ENCODE peak calls at places on chromosomes 5 and 9, in ten cellular contexts. Y, E, I, X, H, F, Q, W, T and J are unnamed samples.

GRCh38 chr5:142630927-142631539 is 54.9 kb downstream of the FGF1 start:
- DNase-seq in Q (no peak), X (no peak), F (no peak), E (no peak), W (no peak), T (no peak), H (no peak), I (no peak), Y (no peak), J (no peak)

GRCh38 chr5:10580531-10581423 is 16.9 kb downstream of the ANKRD33B start:
- DNase-seq in E (no peak), H (no peak), W (no peak), F (no peak), Y (no peak), T (peak; percentile 77), X (no peak), I (no peak), Q (no peak), J (no peak)

GRCh38 chr9:85960688-85961093 is 19.7 kb downstream of the NAA35 start:
- DNase-seq in Y (peak; percentile 23), H (no peak), I (no peak), X (no peak), T (no peak), F (no peak), W (no peak), Q (no peak), E (peak; percentile 43), J (no peak)

GRCh38 chr5:354581-355378 is 33.3 kb downstream of the AHRR start:
- DNase-seq in T (no peak), F (no peak), W (no peak), I (no peak), E (no peak), Y (peak; percentile 1), H (no peak), Q (no peak), X (no peak), J (no peak)

GRCh38 chr9:136014928-136015633 is 53.9 kb upstream of the UBAC1 start:
- DNase-seq in Y (no peak), E (no peak), I (no peak), F (no peak), T (no peak), X (no peak), W (no peak), H (no peak), Q (no peak), J (no peak)

GRCh38 chr9:116269250-116269649 is 115.7 kb downstream of the PAPPA start:
- DNase-seq in F (no peak), I (no peak), H (no peak), E (peak; percentile 63), X (no peak), Q (no peak), Y (no peak), T (no peak), W (no peak), J (no peak)

GRCh38 chr5:67494186-67494842 is 297.7 kb upstream of the CD180 start:
- DNase-seq in Q (no peak), W (no peak), X (no peak), H (no peak), Y (no peak), I (no peak), F (no peak), T (no peak), E (no peak), J (no peak)

GRCh38 chr9:69601698-69602097 is 70.5 kb downstream of the APBA1 start:
- DNase-seq in Q (no peak), X (no peak), W (no peak), E (no peak), H (no peak), F (no peak), T (no peak), I (no peak), Y (no peak), J (no peak)

GRCh38 chr5:56175465-56175864 is 57.7 kb downstream of the ANKRD55 start:
- DNase-seq in F (no peak), H (no peak), I (no peak), W (no peak), X (no peak), Y (peak; percentile 46), Q (no peak), T (no peak), E (peak; percentile 86), J (no peak)

GRCh38 chr5:153157156-153157555 is 333.3 kb upstream of the GRIA1 start:
- DNase-seq in F (no peak), Q (no peak), T (no peak), I (no peak), H (no peak), X (no peak), W (no peak), Y (no peak), E (peak; percentile 35), J (no peak)

GRCh38 chr9:117074782-117075510 is 339.9 kb downstream of the ASTN2 start:
- DNase-seq in F (no peak), X (no peak), Q (no peak), E (no peak), Y (no peak), I (no peak), H (no peak), T (no peak), W (no peak), J (no peak)

GRCh38 chr5:11069041-11069440 is 308.0 kb upstream of the DAP start:
- DNase-seq in W (no peak), I (no peak), T (no peak), Q (no peak), X (no peak), E (no peak), Y (no peak), F (no peak), H (no peak), J (no peak)

GRCh38 chr9:9142001-9142400 is 1342.4 kb upstream of the DMAC1 start:
- DNase-seq in E (no peak), Y (no peak), W (no peak), T (no peak), X (no peak), F (no peak), H (no peak), Q (no peak), I (no peak), J (no peak)

GRCh38 chr9:113895526-113895925 is 19.4 kb downstream of the ZNF618 start:
- DNase-seq in Y (no peak), T (no peak), I (no peak), Q (no peak), F (no peak), H (no peak), X (no peak), W (no peak), E (peak; percentile 42), J (no peak)

GRCh38 chr5:170644501-170644900 is 139.0 kb upstream of the GABRP start:
- DNase-seq in F (no peak), Q (no peak), Y (no peak), I (no peak), X (no peak), W (no peak), T (peak; percentile 68), H (no peak), E (no peak), J (no peak)

GRCh38 chr5:170643591-170643990 is 139.8 kb downstream of the KCNIP1 start:
- DNase-seq in T (peak; percentile 74), H (no peak), W (no peak), Q (no peak), Y (no peak), I (no peak), X (no peak), F (no peak), E (no peak), J (no peak)

GRCh38 chr5:170650850-170651249 is 132.7 kb upstream of the GABRP start:
- DNase-seq in X (no peak), W (no peak), Y (no peak), H (no peak), F (no peak), T (no peak), E (no peak), I (no peak), Q (no peak), J (no peak)

GRCh38 chr5:170651902-170652301 is 131.6 kb upstream of the GABRP start:
- DNase-seq in X (peak; percentile 9), Q (no peak), Y (no peak), F (no peak), H (no peak), W (no peak), I (no peak), T (peak; percentile 42), E (no peak), J (no peak)

GRCh38 chr5:170648546-170648945 is 135.0 kb upstream of the GABRP start:
- DNase-seq in X (no peak), I (no peak), T (peak; percentile 8), W (no peak), Y (no peak), H (no peak), F (no peak), E (peak; percentile 61), Q (no peak), J (no peak)
- TF ChIP-seq CTCF in X (no peak), I (no peak), T (no peak), W (no peak), Y (no peak), H (no peak), F (no peak), E (no peak), Q (no peak), J (no peak)

GRCh38 chr9:109859447-109859846 is 79.4 kb downstream of the PALM2AKAP2 start:
- DNase-seq in Q (no peak), Y (no peak), I (no peak), H (no peak), T (no peak), F (no peak), E (peak; percentile 16), W (no peak), X (no peak), J (no peak)
- TF ChIP-seq CTCF in Q (peak; percentile 44), Y (peak; percentile 19), I (no peak), H (peak; percentile 47), T (no peak), F (no peak), E (peak; percentile 53), W (peak; percentile 65), X (peak; percentile 30), J (peak; percentile 25)

GRCh38 chr5:123119334-123119986 is 30.4 kb downstream of the PRDM6 start:
- DNase-seq in H (no peak), I (no peak), Q (no peak), F (no peak), X (peak; percentile 59), W (peak; percentile 4), E (peak; percentile 32), Y (no peak), T (no peak), J (no peak)
- TF ChIP-seq CTCF in H (peak; percentile 20), I (no peak), Q (no peak), F (no peak), X (no peak), W (peak; percentile 14), E (no peak), Y (no peak), T (no peak), J (no peak)

GRCh38 chr5:89105836-89106235 is 222.9 kb upstream of the MEF2C start:
- DNase-seq in E (no peak), F (no peak), H (no peak), X (no peak), Y (no peak), Q (no peak), W (no peak), I (no peak), T (no peak), J (no peak)
- TF ChIP-seq CTCF in E (no peak), F (no peak), H (no peak), X (no peak), Y (no peak), Q (no peak), W (no peak), I (no peak), T (no peak), J (no peak)